ENCODE peak calls at places on chromosomes 3 and 15, in ten cellular contexts. E, F, N, J, G, Y, Z, S, Q and O are unnamed samples. For H3K4me1, the result is how much of the 10 kb centered on the place peaks cover.

GRCh38 chr3:146865175-146865755 is 260.1 kb upstream of the PLSCR5 start:
- DNase-seq in E (no peak), F (no peak), N (no peak), J (no peak), G (no peak), Y (no peak), Z (no peak), S (no peak), Q (no peak), O (no peak)

GRCh38 chr15:23686466-23687142 is 501 bp downstream of the NDN start:
- DNase-seq in E (no peak), F (no peak), N (peak), J (no peak), G (no peak), Y (no peak), Z (no peak), S (no peak), Q (no peak), O (no peak)

GRCh38 chr3:142904639-142905441 is 16.0 kb upstream of the PCOLCE2 start:
- DNase-seq in E (peak), F (no peak), N (peak), J (peak), G (no peak), Y (no peak), Z (no peak), S (no peak), Q (no peak), O (no peak)

GRCh38 chr15:70584838-70585706 is 178.3 kb downstream of the UACA start:
- DNase-seq in E (peak), F (peak), N (no peak), J (peak), G (no peak), Y (no peak), Z (no peak), S (peak), Q (peak), O (no peak)

GRCh38 chr15:56346414-56346813 is 18.8 kb upstream of the TEX9 start:
- DNase-seq in E (no peak), F (no peak), N (no peak), J (no peak), G (no peak), Y (no peak), Z (no peak), S (no peak), Q (no peak), O (no peak)

GRCh38 chr3:54870423-54870822 is 57.4 kb downstream of the LRTM1 start:
- DNase-seq in E (no peak), F (no peak), N (no peak), J (peak), G (no peak), Y (no peak), Z (no peak), S (no peak), Q (no peak), O (no peak)

GRCh38 chr3:37640636-37641375 is 220.9 kb upstream of the CTDSPL start:
- DNase-seq in E (no peak), F (no peak), N (no peak), J (no peak), G (no peak), Y (no peak), Z (no peak), S (no peak), Q (no peak), O (peak)

GRCh38 chr3:32876920-32877319 is 59.1 kb downstream of the TRIM71 start:
- DNase-seq in E (no peak), F (no peak), N (no peak), J (no peak), G (no peak), Y (no peak), Z (no peak), S (no peak), Q (no peak), O (no peak)

GRCh38 chr3:119173325-119173724 is at the start of gene UPK1B:
- DNase-seq in E (no peak), F (no peak), N (no peak), J (peak), G (no peak), Y (no peak), Z (no peak), S (no peak), Q (no peak), O (no peak)

GRCh38 chr3:129602730-129603560 is 3.5 kb downstream of the PLXND1 start:
- DNase-seq in E (no peak), F (no peak), N (no peak), J (peak), G (peak), Y (peak), Z (peak), S (no peak), Q (peak), O (no peak)
- H3K4me1 ChIP-seq in E (half or more), F (under half), N (under half), J (half or more), G (under half), Y (under half), Z (under half), S (under half), Q (half or more), O (half or more)

GRCh38 chr3:152403632-152404066 is 134.9 kb downstream of the MBNL1 start:
- DNase-seq in E (peak), F (no peak), N (no peak), J (no peak), G (peak), Y (peak), Z (no peak), S (no peak), Q (peak), O (peak)

GRCh38 chr3:152402698-152403456 is 134.1 kb downstream of the MBNL1 start:
- DNase-seq in E (no peak), F (no peak), N (no peak), J (no peak), G (no peak), Y (no peak), Z (no peak), S (no peak), Q (no peak), O (no peak)

GRCh38 chr3:152400912-152401311 is 132.2 kb downstream of the MBNL1 start:
- DNase-seq in E (no peak), F (no peak), N (no peak), J (peak), G (no peak), Y (no peak), Z (no peak), S (no peak), Q (no peak), O (no peak)

GRCh38 chr3:152404976-152405375 is 136.2 kb downstream of the MBNL1 start:
- DNase-seq in E (no peak), F (no peak), N (no peak), J (no peak), G (no peak), Y (no peak), Z (no peak), S (no peak), Q (no peak), O (no peak)

GRCh38 chr3:152405915-152406802 is 137.4 kb downstream of the MBNL1 start:
- DNase-seq in E (no peak), F (no peak), N (no peak), J (peak), G (no peak), Y (no peak), Z (no peak), S (no peak), Q (no peak), O (no peak)
- H3K4me1 ChIP-seq in E (under half), F (half or more), N (under half), J (half or more), G (under half), Y (under half), Z (under half), S (under half), Q (half or more), O (half or more)

GRCh38 chr15:98745650-98746374 is 97.5 kb downstream of the IGF1R start:
- DNase-seq in E (no peak), F (no peak), N (no peak), J (no peak), G (no peak), Y (no peak), Z (no peak), S (no peak), Q (no peak), O (no peak)
- H3K4me1 ChIP-seq in E (under half), F (under half), N (under half), J (half or more), G (under half), Y (under half), Z (under half), S (under half), Q (under half), O (under half)

GRCh38 chr3:14406762-14407161 is 4.4 kb downstream of the SLC6A6 start:
- DNase-seq in E (no peak), F (no peak), N (no peak), J (no peak), G (no peak), Y (no peak), Z (no peak), S (no peak), Q (no peak), O (no peak)

GRCh38 chr3:14404396-14405119 is 2.2 kb downstream of the SLC6A6 start:
- DNase-seq in E (peak), F (no peak), N (no peak), J (peak), G (no peak), Y (no peak), Z (no peak), S (no peak), Q (no peak), O (no peak)

GRCh38 chr3:14405886-14406238 is 3.5 kb downstream of the SLC6A6 start:
- DNase-seq in E (peak), F (no peak), N (no peak), J (peak), G (no peak), Y (no peak), Z (no peak), S (no peak), Q (no peak), O (no peak)

GRCh38 chr3:14406336-14406735 is 3.9 kb downstream of the SLC6A6 start:
- DNase-seq in E (no peak), F (no peak), N (no peak), J (no peak), G (no peak), Y (no peak), Z (no peak), S (no peak), Q (no peak), O (no peak)

GRCh38 chr3:14405120-14405885 is 2.9 kb downstream of the SLC6A6 start:
- DNase-seq in E (no peak), F (no peak), N (no peak), J (no peak), G (no peak), Y (no peak), Z (peak), S (no peak), Q (no peak), O (no peak)
- H3K4me1 ChIP-seq in E (under half), F (under half), N (under half), J (half or more), G (under half), Y (under half), Z (under half), S (under half), Q (half or more), O (under half)